ENCODE peak calls at places on chromosomes 11 and 22, in ten cellular contexts. T is spleen, I is A673, Y is endodermal cell, E is thoracic aorta, L is adrenal gland, O is heart left ventricle, Z is IMR-90, G is NT2/D1, V is ovary. F is an unnamed sample. For H3K9me3, the result is how much of the 10 kb centered on the place peaks cover.

GRCh38 chr11:111814106-111814505 is 47.9 kb upstream of the PPP2R1B start:
- DNase-seq in L (no peak), V (no peak), T (no peak), O (no peak), Z (no peak), Y (no peak), E (no peak), I (no peak), G (no peak), F (no peak)

GRCh38 chr11:78806214-78807004 is 231.7 kb upstream of the NARS2 start:
- DNase-seq in V (no peak), L (no peak), T (no peak), I (no peak), Y (no peak), O (no peak), G (no peak), Z (no peak), E (no peak), F (no peak)

GRCh38 chr22:50713008-50713385 is 25.0 kb upstream of the ACR start:
- DNase-seq in V (no peak), O (no peak), T (peak), L (no peak), Z (no peak), I (no peak), G (no peak), E (no peak), Y (no peak), F (no peak)

GRCh38 chr11:75288846-75289760 is 48.5 kb downstream of the TPBGL start:
- DNase-seq in G (no peak), T (no peak), O (no peak), V (no peak), Y (no peak), E (no peak), L (no peak), I (no peak), Z (no peak), F (no peak)

GRCh38 chr11:44559207-44559943 is 6.1 kb upstream of the CD82 start:
- DNase-seq in Y (peak), V (no peak), E (no peak), Z (no peak), T (peak), O (no peak), G (peak), L (no peak), I (no peak), F (no peak)

GRCh38 chr11:83238111-83238510 is 44.6 kb downstream of the ANKRD42 start:
- DNase-seq in G (no peak), Y (no peak), V (no peak), Z (peak), T (no peak), E (no peak), O (no peak), L (no peak), I (no peak), F (no peak)

GRCh38 chr11:45805305-45806071 is 539 bp downstream of the SLC35C1 start:
- DNase-seq in E (no peak), G (peak), O (peak), Z (peak), L (peak), T (peak), I (peak), Y (peak), V (peak), F (no peak)

GRCh38 chr11:47099213-47099917 is 77.3 kb downstream of the ARFGAP2 start:
- DNase-seq in I (peak), V (no peak), Z (peak), L (no peak), E (no peak), G (no peak), Y (no peak), T (no peak), O (no peak), F (no peak)

GRCh38 chr11:77392842-77393241 is 81.1 kb downstream of the PAK1 start:
- DNase-seq in Y (no peak), I (no peak), G (no peak), T (no peak), Z (no peak), O (no peak), L (no peak), V (no peak), E (no peak), F (no peak)

GRCh38 chr11:120719348-120719747 is 207.8 kb downstream of the GRIK4 start:
- DNase-seq in L (no peak), O (no peak), E (no peak), Y (peak), I (no peak), G (no peak), Z (peak), T (no peak), V (no peak), F (no peak)

GRCh38 chr11:58567889-58568512 is 7.7 kb downstream of the LPXN start:
- DNase-seq in Z (peak), O (peak), T (peak), G (peak), I (peak), V (no peak), L (peak), E (no peak), Y (peak), F (peak)

GRCh38 chr11:79393362-79394043 is 47.3 kb downstream of the TENM4 start:
- DNase-seq in O (no peak), T (no peak), Z (no peak), I (no peak), E (no peak), L (no peak), V (no peak), Y (peak), G (peak), F (no peak)

GRCh38 chr11:35375332-35376125 is 43.8 kb downstream of the SLC1A2 start:
- DNase-seq in T (no peak), O (no peak), I (no peak), Y (no peak), Z (no peak), E (no peak), V (no peak), G (no peak), L (no peak), F (no peak)

GRCh38 chr11:31233425-31233824 is 136.1 kb downstream of the DCDC1 start:
- DNase-seq in I (peak), T (no peak), G (no peak), O (no peak), V (no peak), E (no peak), L (no peak), Z (no peak), Y (no peak), F (no peak)

GRCh38 chr11:15947681-15948648 is 408.4 kb downstream of the SOX6 start:
- DNase-seq in I (no peak), E (no peak), V (no peak), G (no peak), Y (no peak), O (no peak), L (no peak), T (no peak), Z (no peak), F (no peak)

GRCh38 chr11:93524173-93524536 is 19.0 kb downstream of the SMCO4 start:
- DNase-seq in Z (no peak), L (no peak), O (no peak), V (no peak), Y (no peak), I (no peak), T (no peak), G (no peak), E (no peak), F (no peak)

GRCh38 chr11:20596629-20597129 is 2.7 kb upstream of the SLC6A5 start:
- DNase-seq in I (no peak), O (no peak), Z (no peak), G (no peak), V (no peak), T (no peak), L (no peak), Y (peak), E (no peak), F (no peak)

GRCh38 chr11:66494935-66495334 is 14.7 kb downstream of the DPP3 start:
- DNase-seq in L (no peak), G (no peak), E (no peak), Z (no peak), T (no peak), I (no peak), Y (peak), V (no peak), O (no peak), F (no peak)

GRCh38 chr11:72589802-72590761 is 84.1 kb downstream of the PDE2A start:
- DNase-seq in L (no peak), I (peak), G (peak), O (peak), E (no peak), Z (no peak), V (peak), Y (peak), T (peak), F (no peak)

GRCh38 chr22:27682438-27682837 is 119.1 kb downstream of the MN1 start:
- DNase-seq in T (no peak), L (no peak), I (peak), Z (no peak), O (no peak), Y (peak), G (no peak), V (no peak), E (no peak), F (no peak)

GRCh38 chr11:77200869-77201268 is 72.8 kb downstream of the MYO7A start:
- DNase-seq in L (peak), I (no peak), Y (no peak), V (peak), Z (no peak), G (no peak), O (peak), T (peak), E (no peak), F (no peak)

GRCh38 chr11:130358398-130358797 is 43.7 kb upstream of the ZBTB44 start:
- DNase-seq in O (no peak), E (no peak), T (no peak), L (no peak), V (no peak), Z (no peak), G (no peak), Y (no peak), I (no peak), F (no peak)

GRCh38 chr11:326842-327580 is 6.4 kb upstream of the IFITM3 start:
- DNase-seq in T (peak), E (peak), I (no peak), L (peak), V (peak), G (no peak), Z (peak), O (peak), Y (no peak), F (no peak)

GRCh38 chr11:38274031-38274430 is 1676.0 kb upstream of the RAG2 start:
- DNase-seq in T (no peak), I (peak), Y (no peak), E (no peak), G (no peak), O (no peak), L (no peak), Z (no peak), V (no peak), F (no peak)

GRCh38 chr22:45692549-45692948 is 20.9 kb downstream of the ATXN10 start:
- DNase-seq in Z (peak), G (no peak), Y (no peak), V (no peak), I (peak), O (no peak), L (no peak), T (no peak), E (no peak), F (no peak)

GRCh38 chr11:82756765-82757650 is 23.3 kb upstream of the FAM181B start:
- DNase-seq in T (no peak), E (no peak), Z (no peak), G (no peak), V (no peak), L (no peak), O (no peak), Y (no peak), I (no peak), F (no peak)

GRCh38 chr11:34650528-34650927 is 29.6 kb downstream of the EHF start:
- DNase-seq in T (no peak), E (no peak), L (no peak), V (no peak), Y (no peak), I (peak), Z (peak), G (no peak), O (no peak), F (no peak)

GRCh38 chr11:95451682-95452081 is 220.7 kb upstream of the SESN3 start:
- DNase-seq in V (no peak), O (no peak), T (no peak), E (no peak), Z (peak), G (no peak), Y (no peak), I (no peak), L (no peak), F (no peak)

GRCh38 chr11:95455228-95455627 is 224.2 kb upstream of the SESN3 start:
- DNase-seq in V (no peak), I (no peak), L (no peak), E (no peak), Z (no peak), Y (no peak), O (no peak), T (no peak), G (no peak), F (no peak)

GRCh38 chr11:95450547-95451123 is 219.6 kb upstream of the SESN3 start:
- DNase-seq in V (no peak), L (no peak), Y (no peak), G (no peak), I (no peak), O (peak), Z (peak), E (no peak), T (no peak), F (no peak)

GRCh38 chr11:95451261-95451660 is 220.3 kb upstream of the SESN3 start:
- DNase-seq in E (no peak), I (no peak), V (no peak), G (no peak), Z (no peak), Y (no peak), O (no peak), T (no peak), L (no peak), F (no peak)

DNA sequence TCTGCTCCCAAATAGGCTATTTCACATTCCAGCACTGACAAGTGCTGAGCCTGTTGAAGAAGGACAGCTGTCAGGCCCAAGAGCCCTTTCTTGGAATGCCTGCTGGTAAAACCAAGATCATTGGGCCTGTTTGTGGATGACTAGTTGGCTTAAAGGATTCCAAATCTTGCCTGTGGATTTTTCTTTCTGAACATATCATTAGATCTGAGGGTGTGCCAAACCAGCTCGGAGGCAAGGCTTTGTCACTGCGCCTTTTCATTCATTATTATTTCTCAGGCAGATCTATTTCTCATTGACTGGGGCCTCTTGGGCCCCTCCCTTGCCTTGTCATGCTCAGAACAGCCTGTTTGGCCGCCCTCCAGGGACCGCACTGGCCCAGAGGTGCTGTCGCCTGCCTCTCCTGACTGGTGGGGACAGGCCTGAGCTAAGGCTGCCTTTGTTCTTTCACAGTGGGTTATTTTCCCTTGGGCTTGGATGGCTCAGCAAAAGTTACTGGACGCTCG is 222.7 kb upstream of the SESN3 start:
- DNase-seq in Z (no peak), L (no peak), G (no peak), V (no peak), Y (no peak), I (no peak), E (peak), T (no peak), O (peak), F (no peak)
- H3K9me3 ChIP-seq in Z (under half), L (under half), G (under half), V (under half), Y (under half), I (under half), E (under half), T (under half), O (under half), F (under half)

GRCh38 chr11:97890466-97890865 is 1130.3 kb upstream of the CNTN5 start:
- DNase-seq in I (no peak), O (no peak), G (no peak), Z (no peak), L (no peak), T (no peak), E (no peak), Y (no peak), V (no peak), F (no peak)

GRCh38 chr11:97894978-97895377 is 1125.8 kb upstream of the CNTN5 start:
- DNase-seq in Z (no peak), Y (no peak), E (no peak), V (no peak), O (no peak), G (no peak), L (no peak), I (no peak), T (no peak), F (no peak)

GRCh38 chr11:97888641-97889040 is 1132.1 kb upstream of the CNTN5 start:
- DNase-seq in Z (no peak), E (no peak), I (no peak), G (no peak), T (no peak), V (no peak), Y (no peak), O (no peak), L (no peak), F (no peak)

GRCh38 chr11:97895572-97895971 is 1125.2 kb upstream of the CNTN5 start:
- DNase-seq in L (no peak), Z (no peak), Y (no peak), I (no peak), E (no peak), G (no peak), T (no peak), V (no peak), O (no peak), F (no peak)

DNA sequence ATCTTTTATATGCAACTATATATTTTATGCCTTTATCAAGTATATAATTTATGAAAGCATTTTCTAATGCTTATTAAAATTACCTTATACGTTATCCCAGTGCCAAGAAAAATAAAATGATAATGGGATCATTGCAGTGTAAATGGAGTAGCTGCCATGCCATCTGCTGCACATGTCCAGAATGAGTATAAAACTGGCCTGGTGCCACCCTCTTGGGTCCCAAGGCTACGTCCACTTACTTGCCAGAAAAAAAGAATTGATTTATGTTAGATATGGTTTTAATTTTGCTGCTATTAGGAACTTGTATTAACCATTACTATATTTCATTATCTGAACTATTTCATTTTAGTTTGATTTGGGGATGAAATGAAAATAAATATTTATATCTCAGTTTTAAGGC is 1127.1 kb upstream of the CNTN5 start:
- DNase-seq in Y (no peak), T (no peak), G (no peak), E (no peak), I (no peak), V (no peak), L (peak), Z (no peak), O (no peak), F (no peak)
- H3K9me3 ChIP-seq in Y (under half), T (under half), G (under half), E (under half), I (under half), V (under half), L (under half), Z (under half), O (under half), F (under half)

GRCh38 chr22:48245119-48245485 is 1482.7 kb downstream of the TBC1D22A start:
- DNase-seq in V (no peak), L (no peak), O (no peak), G (no peak), Z (no peak), E (no peak), I (no peak), T (peak), Y (no peak), F (no peak)

GRCh38 chr22:48249721-48250268 is 1487.3 kb downstream of the TBC1D22A start:
- DNase-seq in V (no peak), Y (no peak), O (no peak), L (no peak), E (no peak), G (no peak), T (peak), Z (no peak), I (peak), F (no peak)

GRCh38 chr22:48248901-48249455 is 1486.5 kb downstream of the TBC1D22A start:
- DNase-seq in G (no peak), E (no peak), L (no peak), Z (no peak), I (peak), T (peak), V (no peak), Y (peak), O (no peak), F (no peak)

GRCh38 chr22:48250286-48250895 is 1487.9 kb downstream of the TBC1D22A start:
- DNase-seq in O (no peak), I (no peak), Z (no peak), E (no peak), V (no peak), T (peak), L (no peak), G (no peak), Y (peak), F (no peak)

DNA sequence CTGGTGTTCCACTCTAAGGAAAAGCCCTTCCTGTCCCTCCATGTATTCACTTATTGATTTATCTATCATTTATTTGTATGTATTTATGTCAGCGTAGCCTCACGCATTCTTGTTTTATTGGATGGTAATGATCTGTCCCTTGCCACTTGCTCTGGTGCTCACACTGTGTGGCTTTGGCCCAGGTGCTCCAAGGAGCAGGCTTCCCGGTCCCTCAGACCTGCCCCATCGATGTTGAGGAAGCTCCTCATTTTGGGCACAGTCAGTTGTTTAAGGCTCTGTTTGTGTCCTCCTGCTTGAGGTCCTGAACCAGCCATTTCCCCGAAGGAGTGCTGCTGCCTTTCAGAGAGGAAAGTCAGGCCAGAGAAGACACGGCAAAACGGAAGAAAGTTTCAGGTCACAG is 1485.4 kb downstream of the TBC1D22A start:
- DNase-seq in E (no peak), V (no peak), G (no peak), Z (no peak), T (peak), O (no peak), L (no peak), I (no peak), Y (no peak), F (no peak)
- H3K9me3 ChIP-seq in E (under half), V (under half), G (under half), Z (under half), T (under half), O (under half), L (under half), I (under half), Y (under half), F (under half)

GRCh38 chr22:30969532-30970355 is 679 bp downstream of the TUG1 start:
- DNase-seq in E (no peak), I (peak), Z (peak), V (no peak), L (peak), T (no peak), Y (peak), O (peak), G (no peak), F (peak)
- H3K9me3 ChIP-seq in E (under half), I (half or more), Z (under half), V (under half), L (under half), T (half or more), Y (half or more), O (under half), G (half or more), F (under half)

GRCh38 chr11:127649958-127650357 is 649.4 kb upstream of the KIRREL3 start:
- DNase-seq in O (no peak), E (no peak), V (no peak), Y (no peak), Z (no peak), I (no peak), T (no peak), G (no peak), L (no peak), F (no peak)
- H3K9me3 ChIP-seq in O (under half), E (under half), V (under half), Y (under half), Z (under half), I (under half), T (under half), G (under half), L (under half), F (under half)

F was measured in T-helper 17 cell.